ENCODE peak calls at places on chromosomes 7 and 10, in five cellular contexts. W, N, M, C and Y are unnamed samples.

GRCh38 chr7:127847641-127848040 is 183.6 kb downstream of the LRRC4 start:
- DNase-seq in C (no peak), N (no peak), W (no peak), M (no peak), Y (no peak)

GRCh38 chr7:33581239-33581638 is 324.1 kb upstream of the BMPER start:
- DNase-seq in W (no peak), C (no peak), M (no peak), N (no peak), Y (no peak)

GRCh38 chr10:50360486-50360885 is 109.2 kb upstream of the ASAH2 start:
- DNase-seq in M (no peak), C (no peak), N (no peak), W (no peak), Y (no peak)

GRCh38 chr7:50660040-50660829 is 95.0 kb upstream of the DDC start:
- DNase-seq in N (no peak), M (no peak), W (no peak), C (no peak), Y (no peak)

GRCh38 chr7:55052081-55052480 is 33.3 kb downstream of the EGFR start:
- DNase-seq in C (no peak), W (no peak), N (no peak), M (no peak), Y (no peak)

GRCh38 chr7:129041142-129041928 is 13.6 kb downstream of the TNPO3 start:
- DNase-seq in C (no peak), N (no peak), M (no peak), W (no peak), Y (no peak)

GRCh38 chr7:106313456-106313891 is 28.7 kb upstream of the NAMPT start:
- DNase-seq in W (no peak), M (no peak), N (no peak), C (no peak), Y (no peak)

GRCh38 chr7:133947458-133948044 is 179.6 kb upstream of the LRGUK start:
- DNase-seq in W (no peak), M (no peak), C (no peak), N (no peak), Y (no peak)

GRCh38 chr10:119673271-119673670 is 22.1 kb downstream of the BAG3 start:
- DNase-seq in W (no peak), M (no peak), N (no peak), C (no peak), Y (no peak)

GRCh38 chr10:49488056-49488455 is 50.9 kb downstream of the ERCC6 start:
- DNase-seq in M (no peak), C (no peak), W (no peak), N (no peak), Y (no peak)

GRCh38 chr7:90727412-90727811 is 131.3 kb downstream of the CDK14 start:
- DNase-seq in C (no peak), W (no peak), N (no peak), M (no peak), Y (no peak)

GRCh38 chr7:81503321-81503720 is 266.5 kb downstream of the HGF start:
- DNase-seq in W (no peak), N (no peak), C (no peak), M (no peak), Y (no peak)

GRCh38 chr7:97422046-97422445 is 304.5 kb downstream of the SDHAF3 start:
- DNase-seq in W (no peak), C (no peak), N (no peak), M (no peak), Y (no peak)

GRCh38 chr10:13338337-13339128 is 9.6 kb downstream of the SEPHS1 start:
- DNase-seq in N (no peak), C (no peak), W (no peak), M (no peak), Y (no peak)

GRCh38 chr10:14548474-14548873 is 217.8 kb upstream of the FRMD4A start:
- DNase-seq in M (no peak), N (no peak), C (peak; percentile 45), W (no peak), Y (no peak)

GRCh38 chr10:63429280-63429679 is 36.5 kb downstream of the JMJD1C start:
- DNase-seq in C (no peak), N (no peak), W (no peak), M (no peak), Y (no peak)

GRCh38 chr7:158098125-158099030 is 489.2 kb downstream of the PTPRN2 start:
- DNase-seq in N (no peak), W (no peak), M (no peak), C (no peak), Y (no peak)

GRCh38 chr7:5526190-5527037 is 102.8 kb upstream of the TNRC18 start:
- DNase-seq in M (peak; percentile 57), N (no peak), C (no peak), W (no peak), Y (no peak)

GRCh38 chr7:66377045-66377444 is 171.9 kb downstream of the TPST1 start:
- DNase-seq in N (no peak), W (no peak), C (no peak), M (no peak), Y (no peak)

GRCh38 chr7:66376264-66376945 is 171.3 kb downstream of the TPST1 start:
- DNase-seq in W (no peak), N (no peak), M (no peak), C (no peak), Y (no peak)

GRCh38 chr7:66377714-66378113 is 172.6 kb downstream of the TPST1 start:
- DNase-seq in W (no peak), M (no peak), C (no peak), N (no peak), Y (no peak)

GRCh38 chr7:66379761-66380160 is 174.6 kb downstream of the TPST1 start:
- DNase-seq in W (no peak), N (no peak), M (no peak), C (no peak), Y (no peak)

GRCh38 chr7:66380285-66380888 is 175.3 kb downstream of the TPST1 start:
- DNase-seq in M (peak; percentile 55), N (no peak), W (no peak), C (no peak), Y (no peak)
- TF ChIP-seq TAF1 in M (no peak), N (no peak), W (no peak), C (no peak), Y (no peak)

DNA sequence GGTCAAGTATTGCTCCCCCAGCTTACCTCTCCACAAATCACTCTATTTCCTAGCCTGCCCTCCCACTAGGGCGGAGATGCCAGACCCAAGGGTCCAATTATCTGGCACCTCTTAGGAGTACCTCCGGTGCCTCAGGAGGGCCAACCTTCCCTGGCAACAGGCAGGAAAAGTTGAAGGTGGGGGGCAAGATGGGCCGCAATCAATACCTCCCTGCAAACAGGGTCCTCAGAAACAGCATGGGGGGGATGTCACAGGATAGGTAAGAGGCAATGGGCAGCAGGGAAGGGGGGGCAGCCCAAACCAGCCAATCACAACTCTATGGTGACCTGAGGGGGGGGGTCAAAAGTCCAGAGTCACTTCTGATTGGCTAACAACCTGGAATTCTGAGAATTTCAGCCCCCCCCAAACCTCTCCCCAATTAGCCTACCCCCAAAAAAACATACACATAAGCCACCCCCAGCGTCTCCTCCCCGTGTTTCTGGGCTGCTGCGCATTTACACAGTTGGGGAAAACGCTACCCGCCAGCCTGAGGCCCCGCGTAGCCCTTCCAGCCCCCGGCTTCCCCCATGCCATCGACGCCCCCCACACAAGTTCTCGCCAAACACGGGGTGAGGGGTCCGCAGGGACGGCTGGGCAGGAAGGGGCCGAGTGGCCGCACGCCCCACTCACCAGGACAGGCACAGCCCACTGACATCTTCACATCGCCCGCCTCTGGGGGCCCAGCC is 589 bp downstream of the LDB1 start:
- DNase-seq in N (no peak), W (no peak), M (no peak), C (peak; percentile 80), Y (peak; percentile 52)
- TF ChIP-seq POLR2A in N (no peak), W (peak; percentile 1), M (no peak), C (peak; percentile 10), Y (no peak)

GRCh38 chr10:44506386-44506785 is 121.5 kb upstream of the CXCL12 start:
- DNase-seq in N (no peak), C (no peak), W (no peak), M (no peak), Y (no peak)

GRCh38 chr10:44511601-44512000 is 126.7 kb upstream of the CXCL12 start:
- DNase-seq in M (no peak), W (no peak), N (no peak), C (no peak), Y (no peak)

GRCh38 chr10:44512345-44513095 is 127.6 kb upstream of the CXCL12 start:
- DNase-seq in N (no peak), M (no peak), C (no peak), W (no peak), Y (no peak)

GRCh38 chr10:44513592-44513991 is 128.7 kb upstream of the CXCL12 start:
- DNase-seq in C (peak; percentile 23), M (no peak), W (no peak), N (no peak), Y (no peak)

DNA sequence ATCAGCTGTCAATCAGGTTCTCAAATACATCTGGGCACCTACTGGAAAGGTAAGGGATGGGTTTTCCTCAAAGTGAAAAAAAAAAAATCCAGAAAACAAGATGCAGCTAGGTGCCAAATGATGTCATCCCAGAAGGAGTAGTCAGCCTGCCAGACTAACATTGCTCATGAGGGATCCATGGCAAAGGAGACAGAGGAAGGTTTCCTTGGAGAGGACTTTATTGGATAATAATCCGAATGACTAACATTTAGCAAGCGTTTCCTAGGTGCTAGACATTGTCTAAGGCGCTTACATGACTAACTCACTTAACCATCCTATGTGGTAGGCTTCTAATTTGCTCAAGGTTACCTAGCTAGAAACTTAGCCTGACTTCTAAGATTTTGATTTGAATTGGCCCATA is 125.8 kb upstream of the CXCL12 start:
- DNase-seq in C (no peak), W (no peak), N (no peak), M (no peak), Y (no peak)
- TF ChIP-seq TAF1 in C (no peak), W (no peak), N (no peak), M (no peak), Y (no peak)

GRCh38 chr7:142760071-142760642 is 10.6 kb upstream of the PRSS2 start:
- DNase-seq in C (no peak), M (no peak), W (no peak), N (no peak), Y (no peak)
- TF ChIP-seq POLR2A in C (no peak), M (no peak), W (no peak), N (no peak), Y (no peak)

DNA sequence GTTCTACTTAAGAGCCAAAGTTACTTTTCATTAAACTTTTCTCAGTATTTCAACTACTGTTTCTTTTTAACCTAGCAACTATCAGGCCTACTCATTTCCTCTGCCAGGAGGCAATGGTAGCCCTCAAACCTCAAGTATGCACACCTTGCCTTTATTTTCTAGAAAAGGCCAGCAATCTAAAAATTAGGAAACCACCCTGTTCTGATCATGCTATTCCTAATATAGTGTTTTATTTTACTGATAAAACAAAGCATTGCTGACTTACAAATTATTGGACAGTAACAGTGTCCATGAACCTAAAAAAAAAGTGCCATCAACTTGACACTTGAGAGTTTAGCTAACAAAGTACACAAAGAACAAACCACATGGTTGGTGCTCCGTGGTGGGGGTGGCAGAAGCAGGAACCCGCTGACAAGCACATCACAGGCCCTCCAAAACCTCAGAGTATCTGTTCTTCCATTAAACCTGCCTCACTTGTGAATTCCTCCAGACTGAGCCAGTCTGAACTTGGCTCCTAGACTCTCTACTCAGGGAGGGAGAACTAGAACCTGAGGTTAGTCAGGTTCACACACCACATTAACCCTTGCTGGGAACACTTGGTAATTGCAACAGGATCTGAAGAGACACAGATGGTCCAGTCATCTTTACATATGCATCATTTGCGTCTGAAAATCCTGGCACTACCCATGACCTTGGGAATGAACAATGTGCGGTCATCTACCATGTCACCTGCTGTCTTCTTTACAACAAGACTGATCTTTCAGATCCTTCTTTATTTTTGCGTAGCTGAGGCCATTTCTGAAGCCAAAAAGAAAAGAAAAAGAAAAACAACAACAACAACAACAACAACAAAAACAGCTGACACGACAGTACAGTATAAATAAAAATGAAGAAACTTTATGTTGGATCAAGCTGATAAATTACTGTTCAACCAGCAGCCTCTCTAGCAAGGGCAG is 31.9 kb downstream of the PIP4K2A start:
- DNase-seq in W (no peak), C (peak; percentile 45), N (no peak), M (peak; percentile 69), Y (no peak)
- TF ChIP-seq TAF1 in W (no peak), C (no peak), N (no peak), M (no peak), Y (no peak)